ENCODE peak calls at places on chromosome 20, in eight cellular contexts. P, X, T, Y, G, W, K and H are unnamed samples.

GRCh38 chr20:60990647-60991046 is 261.4 kb upstream of the CDH4 start:
- DNase-seq in P (no peak), X (no peak), T (no peak), Y (no peak), G (no peak), W (no peak), K (no peak), H (no peak)

GRCh38 chr20:24842591-24843442 is 106.3 kb upstream of the CST7 start:
- DNase-seq in P (peak; percentile 22), X (no peak), T (no peak), Y (no peak), G (no peak), W (no peak), K (no peak), H (no peak)

GRCh38 chr20:33027769-33028751 is 3.4 kb upstream of the BPIFB6 start:
- DNase-seq in P (no peak), X (no peak), T (no peak), Y (no peak), G (no peak), W (no peak), K (no peak), H (no peak)

GRCh38 chr20:59452856-59453255 is 151.5 kb upstream of the PHACTR3 start:
- DNase-seq in P (no peak), X (no peak), T (no peak), Y (no peak), G (no peak), W (no peak), K (no peak), H (no peak)

GRCh38 chr20:46253391-46253790 is 54.9 kb downstream of the CDH22 start:
- DNase-seq in P (peak; percentile 31), X (no peak), T (no peak), Y (peak; percentile 46), G (no peak), W (no peak), K (no peak), H (no peak)

GRCh38 chr20:25588491-25588890 is 3.2 kb upstream of the NINL start:
- DNase-seq in P (no peak), X (no peak), T (no peak), Y (no peak), G (no peak), W (no peak), K (no peak), H (no peak)

GRCh38 chr20:57657537-57658446 is 37.6 kb upstream of the ZBP1 start:
- DNase-seq in P (peak; percentile 29), X (peak; percentile 57), T (peak; percentile 16), Y (peak; percentile 84), G (peak; percentile 41), W (peak; percentile 69), K (peak; percentile 97), H (no peak)

GRCh38 chr20:3674995-3675900 is 6.6 kb downstream of the ADAM33 start:
- DNase-seq in P (no peak), X (no peak), T (no peak), Y (no peak), G (no peak), W (no peak), K (peak; percentile 39), H (no peak)

GRCh38 chr20:12410783-12411182 is 493.1 kb downstream of the BTBD3 start:
- DNase-seq in P (no peak), X (no peak), T (no peak), Y (peak; percentile 65), G (no peak), W (no peak), K (no peak), H (no peak)

GRCh38 chr20:63126876-63127699 is 88.8 kb downstream of the YTHDF1 start:
- DNase-seq in P (no peak), X (no peak), T (no peak), Y (no peak), G (no peak), W (no peak), K (peak; percentile 77), H (no peak)

GRCh38 chr20:57215826-57216471 is 50.5 kb downstream of the BMP7 start:
- DNase-seq in P (no peak), X (no peak), T (no peak), Y (no peak), G (no peak), W (no peak), K (no peak), H (no peak)

GRCh38 chr20:46520976-46521579 is 7.7 kb upstream of the ZNF334 start:
- DNase-seq in P (peak; percentile 63), X (peak; percentile 25), T (no peak), Y (peak; percentile 74), G (peak; percentile 30), W (peak; percentile 53), K (no peak), H (peak; percentile 15)

GRCh38 chr20:53685070-53685595 is 91.5 kb upstream of the ZNF217 start:
- DNase-seq in P (no peak), X (no peak), T (no peak), Y (no peak), G (no peak), W (no peak), K (no peak), H (no peak)

GRCh38 chr20:62766716-62767115 is 29.6 kb upstream of the MRGBP start:
- DNase-seq in P (no peak), X (no peak), T (no peak), Y (peak; percentile 57), G (no peak), W (no peak), K (no peak), H (no peak)

GRCh38 chr20:57514273-57514751 is 10.6 kb downstream of the CTCFL start:
- DNase-seq in P (peak; percentile 64), X (peak; percentile 32), T (no peak), Y (peak; percentile 70), G (peak; percentile 8), W (peak; percentile 52), K (peak; percentile 80), H (peak; percentile 15)

GRCh38 chr20:22920898-22921297 is 114.2 kb upstream of the SSTR4 start:
- DNase-seq in P (no peak), X (no peak), T (no peak), Y (no peak), G (no peak), W (no peak), K (no peak), H (no peak)

GRCh38 chr20:24634855-24635254 is 165.4 kb downstream of the SYNDIG1 start:
- DNase-seq in P (peak; percentile 90), X (no peak), T (no peak), Y (peak; percentile 78), G (no peak), W (no peak), K (no peak), H (peak; percentile 87)

GRCh38 chr20:63027425-63028389 is 20.9 kb upstream of the BHLHE23 start:
- DNase-seq in P (peak; percentile 17), X (peak; percentile 20), T (no peak), Y (no peak), G (no peak), W (no peak), K (peak; percentile 84), H (no peak)

GRCh38 chr20:63172726-63173125 is 43.2 kb downstream of the YTHDF1 start:
- DNase-seq in P (no peak), X (no peak), T (no peak), Y (no peak), G (no peak), W (no peak), K (no peak), H (no peak)

GRCh38 chr20:52290602-52291001 is 99.0 kb upstream of the ZFP64 start:
- DNase-seq in P (no peak), X (no peak), T (no peak), Y (no peak), G (no peak), W (no peak), K (no peak), H (no peak)

GRCh38 chr20:46088409-46089075 is 1.2 kb downstream of the NCOA5 start:
- DNase-seq in P (peak; percentile 23), X (no peak), T (no peak), Y (peak; percentile 36), G (no peak), W (no peak), K (no peak), H (no peak)

GRCh38 chr20:4230651-4231050 is 215.3 kb upstream of the RNF24 start:
- DNase-seq in P (no peak), X (no peak), T (no peak), Y (peak; percentile 61), G (no peak), W (no peak), K (no peak), H (no peak)

GRCh38 chr20:52103469-52103910 is 88.1 kb downstream of the ZFP64 start:
- DNase-seq in P (no peak), X (no peak), T (no peak), Y (peak; percentile 52), G (no peak), W (no peak), K (peak; percentile 82), H (no peak)

GRCh38 chr20:49275634-49276033 is 2.2 kb downstream of the ZNFX1 start:
- DNase-seq in P (peak; percentile 59), X (no peak), T (no peak), Y (peak; percentile 77), G (no peak), W (no peak), K (no peak), H (no peak)

GRCh38 chr20:50788045-50788867 is 6.6 kb upstream of the BCAS4 start:
- DNase-seq in P (peak; percentile 69), X (no peak), T (no peak), Y (peak; percentile 58), G (no peak), W (no peak), K (peak; percentile 75), H (peak; percentile 51)

GRCh38 chr20:32440069-32440757 is 82.1 kb downstream of the ASXL1 start:
- DNase-seq in P (no peak), X (no peak), T (no peak), Y (no peak), G (no peak), W (no peak), K (peak; percentile 67), H (no peak)

GRCh38 chr20:29325304-29325640 is 1932.2 kb upstream of the DEFB115 start:
- DNase-seq in P (no peak), X (no peak), T (no peak), Y (no peak), G (no peak), W (no peak), K (peak; percentile 82), H (no peak)

GRCh38 chr20:62928246-62928939 is 2.1 kb upstream of the DIDO1 start:
- DNase-seq in P (no peak), X (no peak), T (no peak), Y (no peak), G (no peak), W (no peak), K (peak; percentile 74), H (no peak)

GRCh38 chr20:62196286-62196685 is 13.5 kb downstream of the MTG2 start:
- DNase-seq in P (no peak), X (no peak), T (no peak), Y (no peak), G (no peak), W (no peak), K (peak; percentile 44), H (no peak)

GRCh38 chr20:59807909-59808728 is 125.3 kb downstream of the SYCP2 start:
- DNase-seq in P (no peak), X (no peak), T (no peak), Y (no peak), G (no peak), W (no peak), K (peak; percentile 69), H (no peak)

GRCh38 chr20:48892849-48893352 is 28.6 kb upstream of the ARFGEF2 start:
- DNase-seq in P (no peak), X (no peak), T (no peak), Y (no peak), G (no peak), W (no peak), K (no peak), H (peak; percentile 14)

GRCh38 chr20:21808863-21809664 is 103.6 kb downstream of the PAX1 start:
- DNase-seq in P (no peak), X (peak; percentile 13), T (peak; percentile 3), Y (no peak), G (no peak), W (no peak), K (no peak), H (no peak)

GRCh38 chr20:57659789-57660509 is 39.7 kb upstream of the ZBP1 start:
- DNase-seq in P (no peak), X (peak; percentile 4), T (no peak), Y (no peak), G (no peak), W (no peak), K (no peak), H (no peak)

GRCh38 chr20:53850318-53850717 is 220.1 kb downstream of the BCAS1 start:
- DNase-seq in P (no peak), X (no peak), T (no peak), Y (no peak), G (no peak), W (no peak), K (no peak), H (no peak)